ENCODE peak calls at places on chromosomes 6 and 20, in ten cellular contexts. R is HEK293T, O is astrocyte of the hippocampus, Q is fibroblast of pulmonary artery, N is cardiac muscle cell, B is fibroblast of lung, E is nephron progenitor cell, T is NAMALWA, F is ureter, U is brain microvascular endothelial cell. P is an unnamed sample.

GRCh38 chr6:46931416-46931815 is 9.7 kb upstream of the ADGRF5 start:
- DNase-seq in R (no peak), O (no peak), Q (no peak), N (no peak), B (no peak), E (no peak), T (no peak), F (no peak), U (no peak), P (peak)

GRCh38 chr20:33280000-33280680 is 2.9 kb upstream of the BPIFB1 start:
- DNase-seq in R (no peak), O (no peak), Q (no peak), N (no peak), B (no peak), E (no peak), T (no peak), F (no peak), U (no peak), P (no peak)

GRCh38 chr6:6683964-6684363 is 95.4 kb downstream of the LY86 start:
- DNase-seq in R (no peak), O (no peak), Q (no peak), N (no peak), B (no peak), E (no peak), T (no peak), F (no peak), U (no peak), P (no peak)

GRCh38 chr6:169035381-169036280 is 218.0 kb downstream of the THBS2 start:
- DNase-seq in R (no peak), O (peak), Q (peak), N (peak), B (peak), E (no peak), T (no peak), F (no peak), U (peak), P (no peak)

GRCh38 chr20:3890410-3890751 is 1.2 kb downstream of the PANK2 start:
- DNase-seq in R (no peak), O (no peak), Q (peak), N (peak), B (peak), E (no peak), T (no peak), F (no peak), U (no peak), P (no peak)

GRCh38 chr6:45736134-45736533 is 279.5 kb downstream of the CLIC5 start:
- DNase-seq in R (no peak), O (no peak), Q (no peak), N (no peak), B (no peak), E (no peak), T (no peak), F (no peak), U (no peak), P (no peak)

GRCh38 chr20:1895674-1896496 is 678 bp downstream of the SIRPA start:
- DNase-seq in R (no peak), O (peak), Q (no peak), N (peak), B (peak), E (no peak), T (no peak), F (no peak), U (no peak), P (no peak)

GRCh38 chr20:10671850-10672578 is 1.8 kb downstream of the JAG1 start:
- DNase-seq in R (no peak), O (peak), Q (no peak), N (peak), B (peak), E (peak), T (peak), F (peak), U (no peak), P (no peak)

GRCh38 chr6:134472046-134472445 is 154.1 kb upstream of the SGK1 start:
- DNase-seq in R (no peak), O (no peak), Q (no peak), N (no peak), B (no peak), E (no peak), T (no peak), F (no peak), U (no peak), P (no peak)

P was measured in RCC 7860.